ENCODE peak calls at places on chromosomes 7 and 10, in four cellular contexts. P is EH, J is hippocampal formation, D is MCF 10A. I is an unnamed sample.

GRCh38 chr7:28804990-28805389 is 153.1 kb downstream of the TRIL start:
- DNase-seq in P (peak; percentile 54), J (no peak), D (peak; percentile 84), I (peak; percentile 79)

GRCh38 chr7:19262794-19263193 is 117.6 kb upstream of the FERD3L start:
- DNase-seq in P (no peak), J (no peak), D (no peak), I (no peak)

GRCh38 chr7:132249591-132249971 is 326.7 kb downstream of the PLXNA4 start:
- DNase-seq in P (peak; percentile 8), J (no peak), D (peak; percentile 39), I (peak; percentile 44)

GRCh38 chr10:14761372-14761771 is 13.3 kb downstream of the FAM107B start:
- DNase-seq in P (no peak), J (no peak), D (no peak), I (no peak)

GRCh38 chr7:91435386-91436059 is 171.3 kb downstream of the FZD1 start:
- DNase-seq in P (no peak), J (no peak), D (peak; percentile 23), I (no peak)

GRCh38 chr7:41567350-41568114 is 135.4 kb downstream of the INHBA start:
- DNase-seq in P (peak; percentile 88), J (no peak), D (no peak), I (peak; percentile 71)

GRCh38 chr7:2864204-2864985 is 20.3 kb upstream of the GNA12 start:
- DNase-seq in P (no peak), J (no peak), D (peak; percentile 46), I (peak; percentile 39)

GRCh38 chr7:155489862-155490696 is 32.1 kb downstream of the EN2 start:
- DNase-seq in P (peak; percentile 13), J (no peak), D (no peak), I (peak; percentile 7)

GRCh38 chr7:104230606-104231005 is 22.8 kb upstream of the ORC5 start:
- DNase-seq in P (peak; percentile 40), J (no peak), D (no peak), I (no peak)

GRCh38 chr7:48781783-48782182 is 142.6 kb upstream of the CDC14C start:
- DNase-seq in P (no peak), J (no peak), D (no peak), I (peak; percentile 50)

GRCh38 chr10:110544958-110545537 is 22.4 kb upstream of the SMC3 start:
- DNase-seq in P (peak; percentile 57), J (no peak), D (no peak), I (no peak)

GRCh38 chr10:77970869-77971803 is 44.6 kb upstream of the DLG5 start:
- DNase-seq in P (peak; percentile 99), J (no peak), D (peak; percentile 89), I (peak; percentile 86)

GRCh38 chr10:101452593-101452992 is 98.6 kb downstream of the BTRC start:
- DNase-seq in P (no peak), J (no peak), D (no peak), I (no peak)

GRCh38 chr10:61475449-61475873 is 22.3 kb upstream of the TMEM26 start:
- DNase-seq in P (peak; percentile 78), J (no peak), D (peak; percentile 63), I (peak; percentile 39)

GRCh38 chr7:50791363-50791762 is 8.7 kb upstream of the GRB10 start:
- DNase-seq in P (peak; percentile 23), J (no peak), D (no peak), I (no peak)

GRCh38 chr7:23275906-23276305 is 23.2 kb upstream of the MALSU1 start:
- DNase-seq in P (no peak), J (no peak), D (no peak), I (no peak)

GRCh38 chr10:11164806-11165590 is 147.3 kb downstream of the CELF2 start:
- DNase-seq in P (peak; percentile 84), J (peak; percentile 76), D (peak; percentile 67), I (peak; percentile 78)

GRCh38 chr7:140402178-140402835 is 1.6 kb upstream of the RAB19 start:
- DNase-seq in P (peak; percentile 39), J (no peak), D (peak; percentile 74), I (peak; percentile 56)

GRCh38 chr7:148290451-148291005 is 300.0 kb upstream of the C7orf33 start:
- DNase-seq in P (no peak), J (no peak), D (no peak), I (no peak)

GRCh38 chr7:421056-421991 is 98.3 kb downstream of the PDGFA start:
- DNase-seq in P (no peak), J (no peak), D (no peak), I (no peak)

GRCh38 chr7:40827217-40828085 is 692.6 kb downstream of the SUGCT start:
- DNase-seq in P (peak; percentile 76), J (no peak), D (peak; percentile 25), I (peak; percentile 26)

GRCh38 chr10:18178862-18179483 is 38.7 kb downstream of the CACNB2 start:
- DNase-seq in P (no peak), J (no peak), D (no peak), I (no peak)

GRCh38 chr10:16510843-16511242 is 10.8 kb downstream of the C1QL3 start:
- DNase-seq in P (no peak), J (no peak), D (no peak), I (no peak)

GRCh38 chr10:68562666-68563522 is 2.8 kb downstream of the TET1 start:
- DNase-seq in P (peak; percentile 77), J (no peak), D (no peak), I (no peak)

GRCh38 chr7:112437038-112437437 is 13.2 kb upstream of the IFRD1 start:
- DNase-seq in P (peak; percentile 77), J (no peak), D (no peak), I (peak; percentile 59)

GRCh38 chr10:17784701-17785100 is 24.4 kb upstream of the MRC1 start:
- DNase-seq in P (peak; percentile 78), J (no peak), D (peak; percentile 53), I (peak; percentile 59)

GRCh38 chr7:91165846-91166230 is 98.4 kb upstream of the FZD1 start:
- DNase-seq in P (no peak), J (no peak), D (no peak), I (no peak)

GRCh38 chr7:5429857-5430611 is 6.4 kb upstream of the TNRC18 start:
- DNase-seq in P (peak; percentile 84), J (no peak), D (peak; percentile 86), I (no peak)

GRCh38 chr10:100978121-100978895 is 9.0 kb downstream of the MRPL43 start:
- DNase-seq in P (no peak), J (no peak), D (no peak), I (no peak)

I was measured in HT1080.